ENCODE peak calls at places on chromosomes 6 and 20, in ten cellular contexts. One of them, this sample, is unnamed.

GRCh38 chr6:111837641-111838500 is 35.4 kb downstream of the FYN start:
- DNase-seq in breast epithelium: no peak
- DNase-seq in stomach: no peak
- DNase-seq in ovary: no peak
- DNase-seq in uterus: no peak
- DNase-seq in gastrocnemius medialis: no peak
- DNase-seq in GM12878: peak
- DNase-seq in testis: no peak
- DNase-seq in right lobe of liver: no peak
- DNase-seq in endothelial cell of umbilical vein: no peak
- DNase-seq in this sample: no peak

GRCh38 chr6:148747493-148748160 is 797 bp downstream of the UST start:
- DNase-seq in breast epithelium: peak
- DNase-seq in stomach: peak
- DNase-seq in ovary: peak
- DNase-seq in uterus: peak
- DNase-seq in gastrocnemius medialis: no peak
- DNase-seq in GM12878: no peak
- DNase-seq in testis: peak
- DNase-seq in right lobe of liver: peak
- DNase-seq in endothelial cell of umbilical vein: peak
- DNase-seq in this sample: peak

GRCh38 chr20:23149623-23150279 is 63.6 kb upstream of the CD93 start:
- DNase-seq in breast epithelium: no peak
- DNase-seq in stomach: peak
- DNase-seq in ovary: no peak
- DNase-seq in uterus: no peak
- DNase-seq in gastrocnemius medialis: no peak
- DNase-seq in GM12878: no peak
- DNase-seq in testis: no peak
- DNase-seq in right lobe of liver: no peak
- DNase-seq in endothelial cell of umbilical vein: no peak
- DNase-seq in this sample: no peak

GRCh38 chr6:56770011-56770520 is 127.4 kb upstream of the DST start:
- DNase-seq in breast epithelium: no peak
- DNase-seq in stomach: no peak
- DNase-seq in ovary: no peak
- DNase-seq in uterus: no peak
- DNase-seq in gastrocnemius medialis: no peak
- DNase-seq in GM12878: no peak
- DNase-seq in testis: no peak
- DNase-seq in right lobe of liver: no peak
- DNase-seq in endothelial cell of umbilical vein: no peak
- DNase-seq in this sample: no peak

GRCh38 chr20:2738331-2738730 is 45.8 kb downstream of the EBF4 start:
- DNase-seq in breast epithelium: no peak
- DNase-seq in stomach: no peak
- DNase-seq in ovary: no peak
- DNase-seq in uterus: no peak
- DNase-seq in gastrocnemius medialis: no peak
- DNase-seq in GM12878: no peak
- DNase-seq in testis: no peak
- DNase-seq in right lobe of liver: no peak
- DNase-seq in endothelial cell of umbilical vein: no peak
- DNase-seq in this sample: no peak

GRCh38 chr6:90144928-90145520 is 151.6 kb downstream of the BACH2 start:
- DNase-seq in breast epithelium: no peak
- DNase-seq in stomach: no peak
- DNase-seq in ovary: no peak
- DNase-seq in uterus: no peak
- DNase-seq in gastrocnemius medialis: no peak
- DNase-seq in GM12878: no peak
- DNase-seq in testis: no peak
- DNase-seq in right lobe of liver: no peak
- DNase-seq in endothelial cell of umbilical vein: no peak
- DNase-seq in this sample: no peak

GRCh38 chr6:455835-456234 is 64.3 kb downstream of the IRF4 start:
- DNase-seq in breast epithelium: no peak
- DNase-seq in stomach: no peak
- DNase-seq in ovary: no peak
- DNase-seq in uterus: no peak
- DNase-seq in gastrocnemius medialis: no peak
- DNase-seq in GM12878: no peak
- DNase-seq in testis: no peak
- DNase-seq in right lobe of liver: no peak
- DNase-seq in endothelial cell of umbilical vein: no peak
- DNase-seq in this sample: no peak

GRCh38 chr20:4516851-4517250 is 204.9 kb upstream of the PRND start:
- DNase-seq in breast epithelium: no peak
- DNase-seq in stomach: no peak
- DNase-seq in ovary: no peak
- DNase-seq in uterus: no peak
- DNase-seq in gastrocnemius medialis: no peak
- DNase-seq in GM12878: no peak
- DNase-seq in testis: no peak
- DNase-seq in right lobe of liver: no peak
- DNase-seq in endothelial cell of umbilical vein: no peak
- DNase-seq in this sample: no peak

GRCh38 chr6:100376103-100376502 is 88.6 kb downstream of the SIM1 start:
- DNase-seq in breast epithelium: no peak
- DNase-seq in stomach: no peak
- DNase-seq in ovary: no peak
- DNase-seq in uterus: no peak
- DNase-seq in gastrocnemius medialis: no peak
- DNase-seq in GM12878: no peak
- DNase-seq in testis: no peak
- DNase-seq in right lobe of liver: no peak
- DNase-seq in endothelial cell of umbilical vein: no peak
- DNase-seq in this sample: no peak

GRCh38 chr6:29793796-29794195 is 33.8 kb upstream of the HLA-G start:
- DNase-seq in breast epithelium: no peak
- DNase-seq in stomach: no peak
- DNase-seq in ovary: no peak
- DNase-seq in uterus: no peak
- DNase-seq in gastrocnemius medialis: no peak
- DNase-seq in GM12878: no peak
- DNase-seq in testis: no peak
- DNase-seq in right lobe of liver: no peak
- DNase-seq in endothelial cell of umbilical vein: no peak
- DNase-seq in this sample: no peak

GRCh38 chr20:3238616-3239025 is 369 bp downstream of the SLC4A11 start:
- DNase-seq in breast epithelium: no peak
- DNase-seq in stomach: peak
- DNase-seq in ovary: no peak
- DNase-seq in uterus: no peak
- DNase-seq in gastrocnemius medialis: no peak
- DNase-seq in GM12878: no peak
- DNase-seq in testis: peak
- DNase-seq in right lobe of liver: no peak
- DNase-seq in endothelial cell of umbilical vein: no peak
- DNase-seq in this sample: no peak

GRCh38 chr20:35603695-35604443 is 11.8 kb upstream of the SPAG4 start:
- DNase-seq in breast epithelium: no peak
- DNase-seq in stomach: no peak
- DNase-seq in ovary: no peak
- DNase-seq in uterus: no peak
- DNase-seq in gastrocnemius medialis: no peak
- DNase-seq in GM12878: no peak
- DNase-seq in testis: no peak
- DNase-seq in right lobe of liver: no peak
- DNase-seq in endothelial cell of umbilical vein: no peak
- DNase-seq in this sample: no peak

GRCh38 chr6:140441256-140441655 is 1066.8 kb upstream of the CITED2 start:
- DNase-seq in breast epithelium: no peak
- DNase-seq in stomach: peak
- DNase-seq in ovary: peak
- DNase-seq in uterus: peak
- DNase-seq in gastrocnemius medialis: peak
- DNase-seq in GM12878: no peak
- DNase-seq in testis: peak
- DNase-seq in right lobe of liver: peak
- DNase-seq in endothelial cell of umbilical vein: peak
- DNase-seq in this sample: peak

GRCh38 chr6:112595201-112595600 is 248.1 kb downstream of the RFPL4B start:
- DNase-seq in breast epithelium: no peak
- DNase-seq in stomach: no peak
- DNase-seq in ovary: no peak
- DNase-seq in uterus: no peak
- DNase-seq in gastrocnemius medialis: no peak
- DNase-seq in GM12878: no peak
- DNase-seq in testis: no peak
- DNase-seq in right lobe of liver: no peak
- DNase-seq in endothelial cell of umbilical vein: no peak
- DNase-seq in this sample: no peak

DNA sequence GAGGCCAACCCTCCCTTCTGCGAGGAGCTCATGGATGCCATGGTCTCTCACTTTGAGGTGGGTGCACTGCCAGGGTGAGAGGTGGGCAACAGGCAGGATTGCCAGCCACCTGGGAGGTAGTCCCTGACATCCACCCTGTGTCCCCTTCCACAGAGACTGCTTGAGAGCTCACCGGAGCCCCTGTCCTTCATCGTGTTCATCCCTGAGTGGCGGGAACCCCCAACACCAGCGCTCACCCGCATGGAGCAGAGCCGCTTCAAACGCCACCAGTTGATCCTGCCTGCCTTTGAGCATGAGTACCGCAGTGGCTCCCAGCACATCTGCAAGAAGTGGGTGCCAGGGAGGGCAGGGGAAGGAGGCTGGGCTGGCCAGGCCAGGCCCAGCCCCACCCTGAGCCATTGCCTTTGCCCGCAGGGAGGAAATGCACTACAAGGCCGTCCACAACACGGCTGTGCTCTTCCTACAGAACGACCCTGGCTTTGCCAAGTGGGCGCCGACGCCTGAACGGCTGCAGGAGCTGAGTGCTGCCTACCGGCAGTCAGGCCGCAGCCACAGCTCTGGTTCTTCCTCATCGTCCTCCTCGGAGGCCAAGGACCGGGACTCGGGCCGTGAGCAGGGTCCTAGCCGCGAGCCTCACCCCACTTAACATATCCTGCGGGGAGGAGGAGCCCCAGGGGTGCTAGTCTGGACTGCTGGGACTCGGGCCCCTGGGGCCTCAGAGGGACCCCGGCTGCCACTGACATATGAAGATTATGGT is 12.8 kb downstream of the PCIF1 start:
- DNase-seq in breast epithelium: no peak
- DNase-seq in stomach: no peak
- DNase-seq in ovary: peak
- DNase-seq in uterus: no peak
- DNase-seq in gastrocnemius medialis: no peak
- DNase-seq in GM12878: no peak
- DNase-seq in testis: no peak
- DNase-seq in right lobe of liver: no peak
- DNase-seq in endothelial cell of umbilical vein: no peak
- DNase-seq in this sample: no peak
- TF ChIP-seq POLR2A in breast epithelium: no peak
- TF ChIP-seq POLR2A in stomach: no peak
- TF ChIP-seq POLR2A in ovary: no peak
- TF ChIP-seq POLR2A in uterus: no peak
- TF ChIP-seq POLR2A in gastrocnemius medialis: no peak
- TF ChIP-seq POLR2A in GM12878: peak
- TF ChIP-seq POLR2A in testis: no peak
- TF ChIP-seq POLR2A in right lobe of liver: no peak
- TF ChIP-seq POLR2A in endothelial cell of umbilical vein: no peak
- TF ChIP-seq POLR2A in this sample: no peak

DNA sequence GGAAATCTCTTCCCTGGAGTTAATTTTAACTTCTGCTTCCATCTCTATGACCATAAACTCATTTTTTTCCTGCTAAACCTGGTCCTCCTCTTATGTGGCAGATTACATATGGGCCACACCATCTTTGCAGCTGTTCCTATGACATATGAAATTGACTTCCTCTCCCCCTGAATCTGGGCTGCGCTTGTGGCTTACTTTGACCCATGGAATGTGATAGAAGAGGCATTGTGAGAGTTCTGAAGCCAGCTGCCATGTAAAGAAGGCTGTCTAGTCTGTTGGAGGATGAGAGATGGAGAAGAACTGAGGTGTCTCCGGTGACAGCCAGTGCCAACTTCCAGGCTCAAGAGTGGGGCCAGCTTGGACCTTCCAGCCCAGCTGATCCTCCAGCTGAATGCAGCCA is 100.1 kb downstream of the CDC5L start:
- DNase-seq in breast epithelium: no peak
- DNase-seq in stomach: no peak
- DNase-seq in ovary: no peak
- DNase-seq in uterus: no peak
- DNase-seq in gastrocnemius medialis: no peak
- DNase-seq in GM12878: no peak
- DNase-seq in testis: no peak
- DNase-seq in right lobe of liver: no peak
- DNase-seq in endothelial cell of umbilical vein: no peak
- DNase-seq in this sample: no peak
- H3K4me3 ChIP-seq in breast epithelium: no peak
- H3K4me3 ChIP-seq in stomach: no peak
- H3K4me3 ChIP-seq in ovary: no peak
- H3K4me3 ChIP-seq in uterus: no peak
- H3K4me3 ChIP-seq in gastrocnemius medialis: no peak
- H3K4me3 ChIP-seq in GM12878: no peak
- H3K4me3 ChIP-seq in testis: no peak
- H3K4me3 ChIP-seq in right lobe of liver: no peak
- H3K4me3 ChIP-seq in endothelial cell of umbilical vein: no peak
- H3K4me3 ChIP-seq in this sample: no peak

DNA sequence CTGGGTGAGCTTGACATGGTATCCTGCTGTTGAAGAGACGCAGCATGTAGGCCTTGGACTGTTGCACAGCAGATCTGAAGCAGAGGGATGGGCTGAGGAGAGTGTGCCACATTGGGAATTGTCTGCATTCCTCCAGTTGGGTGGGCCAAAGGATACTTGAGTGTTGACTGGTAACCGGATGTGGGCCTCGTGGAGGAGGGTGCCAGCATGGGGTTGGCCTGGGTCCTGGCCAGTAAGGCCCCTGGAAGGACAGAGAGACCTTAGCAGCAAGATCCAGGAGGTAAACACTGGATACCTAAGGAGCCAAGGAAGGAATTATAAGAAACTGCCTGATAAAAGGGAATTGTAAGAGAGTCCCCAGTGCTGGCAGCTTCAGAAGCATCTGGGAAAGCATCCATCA is 76.9 kb downstream of the FIG4 start:
- DNase-seq in breast epithelium: no peak
- DNase-seq in stomach: no peak
- DNase-seq in ovary: no peak
- DNase-seq in uterus: no peak
- DNase-seq in gastrocnemius medialis: no peak
- DNase-seq in GM12878: no peak
- DNase-seq in testis: no peak
- DNase-seq in right lobe of liver: no peak
- DNase-seq in endothelial cell of umbilical vein: no peak
- DNase-seq in this sample: no peak
- TF ChIP-seq POLR2A in breast epithelium: no peak
- TF ChIP-seq POLR2A in stomach: no peak
- TF ChIP-seq POLR2A in ovary: no peak
- TF ChIP-seq POLR2A in uterus: no peak
- TF ChIP-seq POLR2A in gastrocnemius medialis: no peak
- TF ChIP-seq POLR2A in GM12878: no peak
- TF ChIP-seq POLR2A in testis: no peak
- TF ChIP-seq POLR2A in right lobe of liver: no peak
- TF ChIP-seq POLR2A in endothelial cell of umbilical vein: no peak
- TF ChIP-seq POLR2A in this sample: no peak

DNA sequence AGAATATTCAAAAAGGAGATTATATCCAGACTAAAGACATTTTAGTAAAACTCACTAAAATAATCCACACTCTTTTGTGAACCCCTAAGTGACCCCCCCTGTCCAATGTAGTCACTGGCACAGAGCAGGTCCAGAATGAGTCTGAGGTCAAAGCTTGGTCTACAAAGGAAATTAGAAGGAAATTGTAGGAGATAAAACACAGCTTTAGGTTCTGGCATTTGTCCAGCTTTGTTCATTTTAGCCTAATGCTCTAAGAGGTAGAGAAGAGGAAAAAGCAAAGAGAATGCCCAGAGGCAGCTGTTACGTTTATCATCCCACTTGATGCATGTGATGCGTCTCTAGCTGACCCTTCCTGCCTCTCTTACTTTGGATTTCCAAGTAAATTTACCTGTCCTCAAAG is 62.6 kb downstream of the CNKSR3 start:
- DNase-seq in breast epithelium: no peak
- DNase-seq in stomach: no peak
- DNase-seq in ovary: no peak
- DNase-seq in uterus: no peak
- DNase-seq in gastrocnemius medialis: no peak
- DNase-seq in GM12878: no peak
- DNase-seq in testis: no peak
- DNase-seq in right lobe of liver: no peak
- DNase-seq in endothelial cell of umbilical vein: peak
- DNase-seq in this sample: no peak
- H3K4me3 ChIP-seq in breast epithelium: no peak
- H3K4me3 ChIP-seq in stomach: no peak
- H3K4me3 ChIP-seq in ovary: no peak
- H3K4me3 ChIP-seq in uterus: no peak
- H3K4me3 ChIP-seq in gastrocnemius medialis: no peak
- H3K4me3 ChIP-seq in GM12878: no peak
- H3K4me3 ChIP-seq in testis: no peak
- H3K4me3 ChIP-seq in right lobe of liver: no peak
- H3K4me3 ChIP-seq in endothelial cell of umbilical vein: no peak
- H3K4me3 ChIP-seq in this sample: no peak